ENCODE peak calls at places on chromosomes 3 and 15, in five cellular contexts. One of them, this sample, is unnamed. For H3K4me1, the result is how much of the 10 kb centered on the place peaks cover.

GRCh38 chr3:44109997-44110396 is 131.7 kb upstream of the TOPAZ1 start:
- DNase-seq in aorta: no peak
- DNase-seq in uterus: no peak
- DNase-seq in tibial nerve: no peak
- DNase-seq in CD8-positive, alpha-beta T cell: no peak
- DNase-seq in this sample: no peak

GRCh38 chr15:37820380-37821128 is 113.9 kb upstream of the TMCO5A start:
- DNase-seq in aorta: no peak
- DNase-seq in tibial nerve: no peak
- DNase-seq in CD8-positive, alpha-beta T cell: no peak
- DNase-seq in uterus: no peak
- DNase-seq in this sample: no peak

GRCh38 chr3:13502791-13503060 is 22.6 kb downstream of the HDAC11 start:
- DNase-seq in aorta: peak
- DNase-seq in CD8-positive, alpha-beta T cell: no peak
- DNase-seq in tibial nerve: no peak
- DNase-seq in uterus: no peak
- DNase-seq in this sample: no peak

GRCh38 chr3:100833483-100833882 is 124.2 kb downstream of the TFG start:
- DNase-seq in CD8-positive, alpha-beta T cell: no peak
- DNase-seq in aorta: no peak
- DNase-seq in tibial nerve: no peak
- DNase-seq in uterus: no peak
- DNase-seq in this sample: no peak

GRCh38 chr3:190566043-190566933 is 52.4 kb downstream of the IL1RAP start:
- DNase-seq in uterus: peak
- DNase-seq in aorta: peak
- DNase-seq in CD8-positive, alpha-beta T cell: peak
- DNase-seq in tibial nerve: peak
- DNase-seq in this sample: peak

GRCh38 chr15:70526221-70526973 is 237.0 kb downstream of the UACA start:
- DNase-seq in uterus: no peak
- DNase-seq in aorta: no peak
- DNase-seq in tibial nerve: peak
- DNase-seq in CD8-positive, alpha-beta T cell: peak
- DNase-seq in this sample: no peak

GRCh38 chr15:53962646-53963561 is 15.3 kb upstream of the UNC13C start:
- DNase-seq in aorta: peak
- DNase-seq in tibial nerve: peak
- DNase-seq in CD8-positive, alpha-beta T cell: no peak
- DNase-seq in uterus: no peak
- DNase-seq in this sample: no peak

GRCh38 chr3:169323580-169324453 is 339.7 kb downstream of the MECOM start:
- DNase-seq in CD8-positive, alpha-beta T cell: no peak
- DNase-seq in tibial nerve: no peak
- DNase-seq in uterus: no peak
- DNase-seq in aorta: peak
- DNase-seq in this sample: peak

GRCh38 chr15:74173545-74174215 is at the start of gene ISLR:
- DNase-seq in aorta: no peak
- DNase-seq in tibial nerve: peak
- DNase-seq in uterus: peak
- DNase-seq in CD8-positive, alpha-beta T cell: no peak
- DNase-seq in this sample: peak

GRCh38 chr3:14122301-14122700 is 2.4 kb downstream of the CHCHD4 start:
- DNase-seq in uterus: no peak
- DNase-seq in tibial nerve: no peak
- DNase-seq in CD8-positive, alpha-beta T cell: no peak
- DNase-seq in aorta: no peak
- DNase-seq in this sample: no peak

GRCh38 chr3:42019144-42019952 is 57.4 kb upstream of the ULK4 start:
- DNase-seq in uterus: no peak
- DNase-seq in tibial nerve: no peak
- DNase-seq in CD8-positive, alpha-beta T cell: no peak
- DNase-seq in aorta: no peak
- DNase-seq in this sample: no peak

GRCh38 chr3:42022355-42022754 is 60.5 kb upstream of the ULK4 start:
- DNase-seq in uterus: no peak
- DNase-seq in CD8-positive, alpha-beta T cell: no peak
- DNase-seq in aorta: no peak
- DNase-seq in tibial nerve: no peak
- DNase-seq in this sample: no peak

GRCh38 chr3:42023380-42023779 is 61.5 kb upstream of the ULK4 start:
- DNase-seq in tibial nerve: no peak
- DNase-seq in aorta: no peak
- DNase-seq in CD8-positive, alpha-beta T cell: no peak
- DNase-seq in uterus: no peak
- DNase-seq in this sample: no peak

GRCh38 chr3:42020681-42021307 is 58.9 kb upstream of the ULK4 start:
- DNase-seq in uterus: peak
- DNase-seq in tibial nerve: no peak
- DNase-seq in aorta: no peak
- DNase-seq in CD8-positive, alpha-beta T cell: no peak
- DNase-seq in this sample: no peak

DNA sequence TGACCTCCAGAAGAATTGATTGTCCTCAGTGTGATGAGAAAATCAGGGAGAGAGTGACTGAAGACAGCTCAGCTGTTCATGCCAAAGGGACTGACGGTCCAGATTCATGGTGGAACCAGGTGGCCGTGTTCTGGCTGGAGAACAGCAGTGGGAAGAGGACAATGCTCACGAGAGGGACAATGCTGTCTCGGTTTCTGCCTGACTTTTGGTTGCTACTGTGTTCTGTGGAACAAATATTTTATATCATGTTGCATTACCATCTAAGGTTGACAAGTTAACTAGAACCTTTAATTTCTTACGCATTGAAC is 58.0 kb upstream of the ULK4 start:
- DNase-seq in aorta: no peak
- DNase-seq in uterus: no peak
- DNase-seq in tibial nerve: no peak
- DNase-seq in CD8-positive, alpha-beta T cell: no peak
- DNase-seq in this sample: no peak
- H3K4me1 ChIP-seq in aorta: under half
- H3K4me1 ChIP-seq in uterus: under half
- H3K4me1 ChIP-seq in tibial nerve: under half
- H3K4me1 ChIP-seq in CD8-positive, alpha-beta T cell: under half
- H3K4me1 ChIP-seq in this sample: half or more

GRCh38 chr15:31331389-31331788 is 4.8 kb downstream of the KLF13 start:
- DNase-seq in uterus: no peak
- DNase-seq in CD8-positive, alpha-beta T cell: no peak
- DNase-seq in tibial nerve: no peak
- DNase-seq in aorta: no peak
- DNase-seq in this sample: no peak

GRCh38 chr15:31332681-31333071 is 6.0 kb downstream of the KLF13 start:
- DNase-seq in aorta: no peak
- DNase-seq in tibial nerve: no peak
- DNase-seq in uterus: no peak
- DNase-seq in CD8-positive, alpha-beta T cell: no peak
- DNase-seq in this sample: no peak

GRCh38 chr15:31333119-31333518 is 6.5 kb downstream of the KLF13 start:
- DNase-seq in tibial nerve: no peak
- DNase-seq in CD8-positive, alpha-beta T cell: no peak
- DNase-seq in aorta: no peak
- DNase-seq in uterus: no peak
- DNase-seq in this sample: no peak

GRCh38 chr15:31332020-31332680 is 5.5 kb downstream of the KLF13 start:
- DNase-seq in uterus: no peak
- DNase-seq in tibial nerve: no peak
- DNase-seq in CD8-positive, alpha-beta T cell: no peak
- DNase-seq in aorta: no peak
- DNase-seq in this sample: no peak

DNA sequence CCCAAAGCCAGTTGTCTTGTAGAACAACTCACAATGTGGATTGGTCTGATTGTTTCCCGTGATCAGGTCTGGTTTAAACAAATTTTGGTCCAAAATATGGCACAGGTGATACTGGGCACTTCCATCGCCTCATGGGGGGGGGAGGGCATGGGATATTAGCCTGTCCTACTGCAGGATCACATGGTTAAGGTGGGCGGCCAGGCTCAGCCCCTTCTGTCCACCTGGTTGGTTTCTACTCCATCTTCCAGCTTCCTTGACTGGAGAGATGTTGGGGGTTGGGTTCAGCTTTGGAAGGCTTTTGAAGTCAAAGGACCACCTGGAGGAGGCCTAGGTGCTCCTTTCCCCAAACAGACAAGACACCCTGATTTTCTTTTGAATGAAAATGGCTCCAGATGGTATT is 7.2 kb downstream of the KLF13 start:
- DNase-seq in tibial nerve: no peak
- DNase-seq in aorta: no peak
- DNase-seq in uterus: no peak
- DNase-seq in CD8-positive, alpha-beta T cell: no peak
- DNase-seq in this sample: no peak
- H3K27ac ChIP-seq in tibial nerve: no peak
- H3K27ac ChIP-seq in aorta: no peak
- H3K27ac ChIP-seq in uterus: no peak
- H3K27ac ChIP-seq in CD8-positive, alpha-beta T cell: no peak
- H3K27ac ChIP-seq in this sample: peak

DNA sequence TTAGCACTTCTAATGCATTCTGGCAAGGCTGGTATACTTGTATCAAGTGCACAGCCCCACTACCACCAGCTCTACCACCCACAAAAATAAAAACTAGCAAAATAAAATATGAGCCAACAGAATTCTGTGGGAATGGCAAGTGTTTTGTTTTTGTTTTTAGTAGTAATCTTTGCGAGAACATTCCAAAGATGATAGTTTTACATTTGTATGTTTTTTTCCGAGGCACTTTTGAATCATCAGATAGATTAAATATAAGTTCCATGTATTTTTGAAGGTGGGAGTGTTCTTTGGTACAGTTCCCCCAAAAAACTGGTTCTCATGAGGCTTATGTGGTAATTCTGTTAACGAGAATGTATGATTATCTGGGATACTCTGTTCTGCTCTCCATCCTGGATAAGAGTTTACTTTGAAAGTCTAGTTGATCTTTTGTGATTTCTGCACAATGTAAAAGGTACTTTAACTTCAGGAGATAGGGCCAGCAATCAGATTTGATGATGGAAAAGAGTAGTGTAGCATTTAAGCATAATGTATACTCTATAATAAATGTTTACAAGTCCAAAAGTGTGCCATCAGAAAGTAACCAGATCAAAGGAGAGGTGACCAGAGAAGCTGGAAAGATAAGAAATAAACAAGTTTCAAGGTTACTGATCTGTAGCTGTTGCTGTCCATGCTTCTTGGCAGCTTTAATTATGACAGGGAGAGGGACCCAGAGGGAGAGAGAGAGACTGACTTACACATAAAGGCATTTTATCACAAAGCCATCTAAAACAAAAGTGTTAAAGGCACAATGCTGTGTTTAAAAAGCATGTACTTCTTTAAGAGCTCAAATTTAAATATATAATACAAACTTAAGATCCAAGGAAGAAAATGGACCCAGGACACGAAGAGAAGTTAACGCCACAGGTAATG is 130.9 kb downstream of the PGPEP1L start:
- DNase-seq in tibial nerve: no peak
- DNase-seq in CD8-positive, alpha-beta T cell: no peak
- DNase-seq in uterus: no peak
- DNase-seq in aorta: no peak
- DNase-seq in this sample: no peak
- H3K4me1 ChIP-seq in tibial nerve: under half
- H3K4me1 ChIP-seq in CD8-positive, alpha-beta T cell: under half
- H3K4me1 ChIP-seq in uterus: under half
- H3K4me1 ChIP-seq in aorta: under half
- H3K4me1 ChIP-seq in this sample: half or more

GRCh38 chr15:62561572-62561970 is 396.5 kb upstream of the C2CD4B start:
- DNase-seq in CD8-positive, alpha-beta T cell: no peak
- DNase-seq in aorta: no peak
- DNase-seq in uterus: no peak
- DNase-seq in tibial nerve: no peak
- DNase-seq in this sample: no peak

GRCh38 chr15:62554164-62554563 is 389.1 kb upstream of the C2CD4B start:
- DNase-seq in tibial nerve: no peak
- DNase-seq in uterus: no peak
- DNase-seq in CD8-positive, alpha-beta T cell: no peak
- DNase-seq in aorta: no peak
- DNase-seq in this sample: no peak

GRCh38 chr15:62559049-62559733 is 394.1 kb upstream of the C2CD4B start:
- DNase-seq in tibial nerve: peak
- DNase-seq in CD8-positive, alpha-beta T cell: no peak
- DNase-seq in uterus: peak
- DNase-seq in aorta: peak
- DNase-seq in this sample: peak

GRCh38 chr15:62560943-62561571 is 396.0 kb upstream of the C2CD4B start:
- DNase-seq in uterus: no peak
- DNase-seq in aorta: no peak
- DNase-seq in CD8-positive, alpha-beta T cell: no peak
- DNase-seq in tibial nerve: no peak
- DNase-seq in this sample: no peak

GRCh38 chr15:62558640-62559039 is 393.6 kb upstream of the C2CD4B start:
- DNase-seq in tibial nerve: no peak
- DNase-seq in aorta: no peak
- DNase-seq in uterus: no peak
- DNase-seq in CD8-positive, alpha-beta T cell: no peak
- DNase-seq in this sample: no peak
- H3K27ac ChIP-seq in tibial nerve: peak
- H3K27ac ChIP-seq in aorta: peak
- H3K27ac ChIP-seq in uterus: peak
- H3K27ac ChIP-seq in CD8-positive, alpha-beta T cell: no peak
- H3K27ac ChIP-seq in this sample: peak

GRCh38 chr3:46876313-46877300 is 914 bp upstream of the PTH1R start:
- DNase-seq in CD8-positive, alpha-beta T cell: no peak
- DNase-seq in uterus: no peak
- DNase-seq in tibial nerve: no peak
- DNase-seq in aorta: no peak
- DNase-seq in this sample: no peak
- H3K4me1 ChIP-seq in CD8-positive, alpha-beta T cell: under half
- H3K4me1 ChIP-seq in uterus: under half
- H3K4me1 ChIP-seq in tibial nerve: under half
- H3K4me1 ChIP-seq in aorta: under half
- H3K4me1 ChIP-seq in this sample: half or more

GRCh38 chr3:69791111-69791510 is 51.8 kb downstream of the MITF start:
- DNase-seq in CD8-positive, alpha-beta T cell: no peak
- DNase-seq in aorta: peak
- DNase-seq in tibial nerve: peak
- DNase-seq in uterus: peak
- DNase-seq in this sample: peak

GRCh38 chr3:69786854-69787253 is 47.6 kb downstream of the MITF start:
- DNase-seq in CD8-positive, alpha-beta T cell: no peak
- DNase-seq in tibial nerve: no peak
- DNase-seq in uterus: no peak
- DNase-seq in aorta: no peak
- DNase-seq in this sample: no peak

GRCh38 chr3:69787436-69788168 is 48.3 kb downstream of the MITF start:
- DNase-seq in tibial nerve: no peak
- DNase-seq in uterus: no peak
- DNase-seq in CD8-positive, alpha-beta T cell: no peak
- DNase-seq in aorta: no peak
- DNase-seq in this sample: no peak

DNA sequence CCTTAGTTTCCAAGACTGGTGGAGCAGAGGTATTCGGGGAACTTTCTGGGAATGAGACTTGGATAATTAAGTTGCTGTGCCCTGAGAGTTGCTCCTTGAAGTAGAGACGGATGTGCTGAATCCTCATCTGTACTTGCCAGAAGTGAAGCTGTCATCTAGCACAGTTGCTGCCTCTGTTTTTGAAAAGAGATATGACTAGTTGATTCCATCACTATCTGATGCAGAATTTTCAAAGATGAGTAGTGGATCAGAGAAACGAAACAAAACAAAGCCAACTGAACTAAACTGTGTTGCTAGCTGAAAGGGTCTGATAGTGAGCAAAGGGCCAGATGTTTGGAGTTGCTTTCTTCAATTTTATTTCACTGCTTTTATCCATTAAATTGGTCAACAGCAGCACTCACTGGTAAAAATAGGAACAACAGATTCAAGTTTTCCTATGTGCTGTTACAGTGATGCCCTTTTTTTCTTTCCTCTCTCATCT is 52.7 kb downstream of the MITF start:
- DNase-seq in aorta: no peak
- DNase-seq in CD8-positive, alpha-beta T cell: no peak
- DNase-seq in tibial nerve: no peak
- DNase-seq in uterus: no peak
- DNase-seq in this sample: no peak
- H3K27ac ChIP-seq in aorta: no peak
- H3K27ac ChIP-seq in CD8-positive, alpha-beta T cell: no peak
- H3K27ac ChIP-seq in tibial nerve: no peak
- H3K27ac ChIP-seq in uterus: peak
- H3K27ac ChIP-seq in this sample: peak

This sample was measured in left ventricle myocardium inferior.